ENCODE peak calls at places on chromosomes 16 and 17, in seven cellular contexts. One of them, this sample, is unnamed.

GRCh38 chr16:52976539-52977167 is 76.0 kb downstream of the CHD9NB start:
- DNase-seq in CD4-positive, CD25-positive, alpha-beta regulatory T cell: no peak
- DNase-seq in uterus: no peak
- DNase-seq in HCT116: peak; percentile 7
- DNase-seq in CD8-positive, alpha-beta T cell: no peak
- DNase-seq in colonic mucosa: no peak
- DNase-seq in psoas muscle: no peak
- DNase-seq in this sample: no peak

GRCh38 chr16:59404509-59404908 is 670.4 kb upstream of the GOT2 start:
- DNase-seq in uterus: no peak
- DNase-seq in HCT116: no peak
- DNase-seq in CD4-positive, CD25-positive, alpha-beta regulatory T cell: no peak
- DNase-seq in colonic mucosa: no peak
- DNase-seq in CD8-positive, alpha-beta T cell: no peak
- DNase-seq in psoas muscle: no peak
- DNase-seq in this sample: no peak

GRCh38 chr16:68629315-68629900 is 15.7 kb upstream of the CDH3 start:
- DNase-seq in HCT116: no peak
- DNase-seq in CD4-positive, CD25-positive, alpha-beta regulatory T cell: no peak
- DNase-seq in uterus: no peak
- DNase-seq in colonic mucosa: no peak
- DNase-seq in psoas muscle: no peak
- DNase-seq in CD8-positive, alpha-beta T cell: no peak
- DNase-seq in this sample: no peak

GRCh38 chr17:75082683-75083082 is 5.1 kb upstream of the SLC16A5 start:
- DNase-seq in CD4-positive, CD25-positive, alpha-beta regulatory T cell: no peak
- DNase-seq in CD8-positive, alpha-beta T cell: no peak
- DNase-seq in uterus: no peak
- DNase-seq in colonic mucosa: no peak
- DNase-seq in HCT116: no peak
- DNase-seq in psoas muscle: no peak
- DNase-seq in this sample: no peak

GRCh38 chr17:58427807-58428206 is 10.5 kb upstream of the RNF43 start:
- DNase-seq in uterus: no peak
- DNase-seq in CD8-positive, alpha-beta T cell: no peak
- DNase-seq in HCT116: no peak
- DNase-seq in psoas muscle: no peak
- DNase-seq in colonic mucosa: no peak
- DNase-seq in CD4-positive, CD25-positive, alpha-beta regulatory T cell: no peak
- DNase-seq in this sample: no peak

GRCh38 chr17:78839762-78840529 is 668 bp downstream of the USP36 start:
- DNase-seq in uterus: peak; percentile 56
- DNase-seq in psoas muscle: peak; percentile 56
- DNase-seq in CD4-positive, CD25-positive, alpha-beta regulatory T cell: peak; percentile 61
- DNase-seq in CD8-positive, alpha-beta T cell: peak; percentile 19
- DNase-seq in colonic mucosa: peak; percentile 52
- DNase-seq in HCT116: no peak
- DNase-seq in this sample: peak; percentile 72

GRCh38 chr17:73711184-73711583 is 66.9 kb upstream of the SDK2 start:
- DNase-seq in CD8-positive, alpha-beta T cell: no peak
- DNase-seq in uterus: no peak
- DNase-seq in colonic mucosa: no peak
- DNase-seq in HCT116: no peak
- DNase-seq in psoas muscle: no peak
- DNase-seq in CD4-positive, CD25-positive, alpha-beta regulatory T cell: no peak
- DNase-seq in this sample: no peak

GRCh38 chr17:14843086-14843795 is 421.9 kb downstream of the PMP22 start:
- DNase-seq in HCT116: no peak
- DNase-seq in psoas muscle: no peak
- DNase-seq in uterus: no peak
- DNase-seq in CD4-positive, CD25-positive, alpha-beta regulatory T cell: no peak
- DNase-seq in colonic mucosa: no peak
- DNase-seq in CD8-positive, alpha-beta T cell: no peak
- DNase-seq in this sample: no peak

GRCh38 chr16:11342021-11342855 is 3.0 kb upstream of the RMI2 start:
- DNase-seq in colonic mucosa: no peak
- DNase-seq in psoas muscle: no peak
- DNase-seq in CD8-positive, alpha-beta T cell: no peak
- DNase-seq in uterus: no peak
- DNase-seq in CD4-positive, CD25-positive, alpha-beta regulatory T cell: no peak
- DNase-seq in HCT116: no peak
- DNase-seq in this sample: no peak

GRCh38 chr17:64084086-64084939 is 45.6 kb downstream of the ERN1 start:
- DNase-seq in HCT116: no peak
- DNase-seq in colonic mucosa: peak; percentile 68
- DNase-seq in CD8-positive, alpha-beta T cell: no peak
- DNase-seq in uterus: no peak
- DNase-seq in CD4-positive, CD25-positive, alpha-beta regulatory T cell: no peak
- DNase-seq in psoas muscle: no peak
- DNase-seq in this sample: no peak

GRCh38 chr17:5110816-5111215 is 862 bp downstream of the ZNF232 start:
- DNase-seq in psoas muscle: no peak
- DNase-seq in CD8-positive, alpha-beta T cell: no peak
- DNase-seq in colonic mucosa: no peak
- DNase-seq in CD4-positive, CD25-positive, alpha-beta regulatory T cell: no peak
- DNase-seq in HCT116: no peak
- DNase-seq in uterus: no peak
- DNase-seq in this sample: no peak

GRCh38 chr17:80821546-80821945 is 170.1 kb upstream of the CHMP6 start:
- DNase-seq in psoas muscle: no peak
- DNase-seq in CD8-positive, alpha-beta T cell: no peak
- DNase-seq in CD4-positive, CD25-positive, alpha-beta regulatory T cell: no peak
- DNase-seq in HCT116: no peak
- DNase-seq in colonic mucosa: no peak
- DNase-seq in uterus: no peak
- DNase-seq in this sample: no peak
- H3K36me3 ChIP-seq in psoas muscle: peaks cover 21% of the 10 kb centered on the region
- H3K36me3 ChIP-seq in CD8-positive, alpha-beta T cell: peaks cover 20% of the 10 kb centered on the region
- H3K36me3 ChIP-seq in CD4-positive, CD25-positive, alpha-beta regulatory T cell: peaks cover 19% of the 10 kb centered on the region
- H3K36me3 ChIP-seq in HCT116: peaks cover 5% of the 10 kb centered on the region
- H3K36me3 ChIP-seq in colonic mucosa: peaks cover 3% of the 10 kb centered on the region
- H3K36me3 ChIP-seq in uterus: no peaks in the 10 kb centered on the region
- H3K36me3 ChIP-seq in this sample: peaks cover 42% of the 10 kb centered on the region

GRCh38 chr16:81624718-81625543 is 154.2 kb upstream of the PLCG2 start:
- DNase-seq in colonic mucosa: no peak
- DNase-seq in HCT116: no peak
- DNase-seq in CD8-positive, alpha-beta T cell: no peak
- DNase-seq in CD4-positive, CD25-positive, alpha-beta regulatory T cell: no peak
- DNase-seq in uterus: no peak
- DNase-seq in psoas muscle: no peak
- DNase-seq in this sample: no peak
- H3K4me1 ChIP-seq in colonic mucosa: peaks cover 7% of the 10 kb centered on the region
- H3K4me1 ChIP-seq in HCT116: peaks cover 37% of the 10 kb centered on the region
- H3K4me1 ChIP-seq in CD8-positive, alpha-beta T cell: no peaks in the 10 kb centered on the region
- H3K4me1 ChIP-seq in CD4-positive, CD25-positive, alpha-beta regulatory T cell: no peaks in the 10 kb centered on the region
- H3K4me1 ChIP-seq in uterus: no peaks in the 10 kb centered on the region
- H3K4me1 ChIP-seq in psoas muscle: no peaks in the 10 kb centered on the region
- H3K4me1 ChIP-seq in this sample: peaks cover 33% of the 10 kb centered on the region

DNA sequence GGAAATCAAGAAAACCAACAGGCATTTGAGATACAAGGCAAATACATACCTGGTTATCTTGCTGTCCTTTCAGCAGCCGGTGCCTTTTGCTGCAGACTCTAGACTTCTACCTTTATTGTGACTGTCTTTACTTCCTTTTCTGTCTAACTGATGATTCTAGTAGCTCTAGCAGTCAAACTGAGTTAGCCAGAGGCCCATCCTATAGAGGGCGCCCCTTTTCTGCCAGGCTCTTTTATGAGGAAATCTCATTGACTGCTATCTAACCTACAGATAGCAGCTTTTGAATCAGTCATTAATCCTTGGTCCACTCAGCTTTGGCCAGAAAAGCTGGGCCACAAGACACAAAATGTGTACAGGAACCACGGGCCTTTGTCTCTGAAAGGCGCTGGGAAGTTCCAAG is 87.5 kb upstream of the WSB1 start:
- DNase-seq in CD4-positive, CD25-positive, alpha-beta regulatory T cell: no peak
- DNase-seq in uterus: no peak
- DNase-seq in CD8-positive, alpha-beta T cell: no peak
- DNase-seq in colonic mucosa: peak; percentile 25
- DNase-seq in psoas muscle: no peak
- DNase-seq in HCT116: peak; percentile 23
- DNase-seq in this sample: no peak
- H3K27ac ChIP-seq in CD4-positive, CD25-positive, alpha-beta regulatory T cell: no peak overlapping the region
- H3K27ac ChIP-seq in uterus: no peak overlapping the region
- H3K27ac ChIP-seq in CD8-positive, alpha-beta T cell: no peak overlapping the region
- H3K27ac ChIP-seq in colonic mucosa: peak overlapping the region; percentile 24
- H3K27ac ChIP-seq in psoas muscle: no peak overlapping the region
- H3K27ac ChIP-seq in HCT116: no peak overlapping the region
- H3K27ac ChIP-seq in this sample: no peak overlapping the region

DNA sequence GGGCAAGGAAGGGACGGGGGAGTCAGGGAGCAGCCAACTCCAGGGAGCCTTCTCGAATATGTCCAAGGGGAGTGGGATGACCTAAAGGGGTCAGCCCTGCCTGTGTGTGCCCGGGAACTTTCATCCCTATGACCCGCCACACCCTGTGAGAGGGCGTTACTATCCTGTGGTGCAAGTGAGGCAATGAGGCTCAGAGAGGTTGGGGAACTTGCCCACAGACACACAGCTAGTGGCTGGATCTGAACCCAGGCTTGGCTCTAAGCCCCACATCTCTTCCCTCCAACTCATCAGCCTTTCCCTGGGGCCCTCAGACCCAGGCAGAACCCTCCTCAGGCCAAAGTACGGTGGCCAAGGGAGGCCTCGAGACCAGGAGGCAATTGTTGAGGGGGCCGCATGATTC is 23.2 kb downstream of the JUP start:
- DNase-seq in uterus: no peak
- DNase-seq in colonic mucosa: no peak
- DNase-seq in HCT116: no peak
- DNase-seq in CD8-positive, alpha-beta T cell: no peak
- DNase-seq in psoas muscle: no peak
- DNase-seq in CD4-positive, CD25-positive, alpha-beta regulatory T cell: no peak
- DNase-seq in this sample: no peak
- H3K36me3 ChIP-seq in uterus: no peaks in the 10 kb centered on the region
- H3K36me3 ChIP-seq in colonic mucosa: peaks cover 16% of the 10 kb centered on the region
- H3K36me3 ChIP-seq in HCT116: peaks cover 61% of the 10 kb centered on the region
- H3K36me3 ChIP-seq in CD8-positive, alpha-beta T cell: no peaks in the 10 kb centered on the region
- H3K36me3 ChIP-seq in psoas muscle: peaks cover 98% of the 10 kb centered on the region
- H3K36me3 ChIP-seq in CD4-positive, CD25-positive, alpha-beta regulatory T cell: no peaks in the 10 kb centered on the region
- H3K36me3 ChIP-seq in this sample: no peaks in the 10 kb centered on the region

DNA sequence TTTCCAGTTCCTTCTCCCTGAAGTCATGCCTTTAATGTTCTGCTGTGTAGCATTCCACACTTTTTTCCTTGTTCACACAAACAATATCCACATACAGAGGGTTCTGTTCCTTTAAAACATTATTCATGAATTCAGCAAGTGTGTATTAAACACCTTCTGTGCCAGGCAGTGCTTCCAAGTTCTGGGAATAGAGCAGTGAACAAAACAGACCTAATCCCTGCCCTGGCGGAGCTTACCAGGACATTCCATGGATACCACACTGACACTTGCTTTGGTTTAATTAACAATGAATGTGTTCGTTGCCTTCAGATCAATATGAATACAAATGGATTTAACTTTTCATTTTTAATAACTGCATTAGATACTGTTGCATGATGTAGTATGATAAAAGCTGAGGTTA is 57.9 kb upstream of the CLEC19A start:
- DNase-seq in colonic mucosa: no peak
- DNase-seq in psoas muscle: no peak
- DNase-seq in CD4-positive, CD25-positive, alpha-beta regulatory T cell: no peak
- DNase-seq in uterus: no peak
- DNase-seq in HCT116: no peak
- DNase-seq in CD8-positive, alpha-beta T cell: no peak
- DNase-seq in this sample: no peak
- H3K4me1 ChIP-seq in colonic mucosa: no peaks in the 10 kb centered on the region
- H3K4me1 ChIP-seq in psoas muscle: no peaks in the 10 kb centered on the region
- H3K4me1 ChIP-seq in CD4-positive, CD25-positive, alpha-beta regulatory T cell: no peaks in the 10 kb centered on the region
- H3K4me1 ChIP-seq in uterus: no peaks in the 10 kb centered on the region
- H3K4me1 ChIP-seq in HCT116: peaks cover 4% of the 10 kb centered on the region
- H3K4me1 ChIP-seq in CD8-positive, alpha-beta T cell: no peaks in the 10 kb centered on the region
- H3K4me1 ChIP-seq in this sample: peaks cover 6% of the 10 kb centered on the region

GRCh38 chr17:69608808-69609494 is 194.5 kb downstream of the MAP2K6 start:
- DNase-seq in HCT116: no peak
- DNase-seq in psoas muscle: no peak
- DNase-seq in CD8-positive, alpha-beta T cell: no peak
- DNase-seq in colonic mucosa: no peak
- DNase-seq in CD4-positive, CD25-positive, alpha-beta regulatory T cell: no peak
- DNase-seq in uterus: no peak
- DNase-seq in this sample: peak; percentile 95
- H3K27ac ChIP-seq in HCT116: no peak overlapping the region
- H3K27ac ChIP-seq in psoas muscle: peak overlapping the region; percentile 92
- H3K27ac ChIP-seq in CD8-positive, alpha-beta T cell: no peak overlapping the region
- H3K27ac ChIP-seq in colonic mucosa: no peak overlapping the region
- H3K27ac ChIP-seq in CD4-positive, CD25-positive, alpha-beta regulatory T cell: no peak overlapping the region
- H3K27ac ChIP-seq in uterus: peak overlapping the region; percentile 33
- H3K27ac ChIP-seq in this sample: peak overlapping the region; percentile 95

DNA sequence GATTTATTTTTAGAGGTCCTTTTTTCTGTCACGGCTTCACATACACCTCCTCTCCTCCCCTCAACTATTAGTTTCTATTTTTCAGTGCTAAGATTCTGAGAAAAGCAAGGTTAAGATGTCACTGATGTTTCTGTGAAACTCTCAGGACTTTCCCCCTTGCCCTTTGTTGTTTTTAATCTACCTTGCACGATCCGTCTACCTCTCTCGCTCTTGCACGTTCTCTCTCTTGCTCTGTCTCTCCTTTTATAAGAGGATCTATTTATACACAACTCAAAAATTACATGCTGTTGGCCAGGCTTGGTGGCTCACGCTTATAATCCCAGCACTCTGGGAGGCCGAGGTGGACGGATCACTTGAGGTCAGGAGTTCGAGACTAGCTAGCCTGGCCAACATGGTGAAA is 43.6 kb downstream of the RPA1 start:
- DNase-seq in colonic mucosa: no peak
- DNase-seq in HCT116: no peak
- DNase-seq in uterus: no peak
- DNase-seq in CD8-positive, alpha-beta T cell: no peak
- DNase-seq in psoas muscle: no peak
- DNase-seq in CD4-positive, CD25-positive, alpha-beta regulatory T cell: peak; percentile 35
- DNase-seq in this sample: no peak
- H3K36me3 ChIP-seq in colonic mucosa: peaks cover 13% of the 10 kb centered on the region
- H3K36me3 ChIP-seq in HCT116: peaks cover 33% of the 10 kb centered on the region
- H3K36me3 ChIP-seq in uterus: no peaks in the 10 kb centered on the region
- H3K36me3 ChIP-seq in CD8-positive, alpha-beta T cell: peaks cover 26% of the 10 kb centered on the region
- H3K36me3 ChIP-seq in psoas muscle: peaks cover 64% of the 10 kb centered on the region
- H3K36me3 ChIP-seq in CD4-positive, CD25-positive, alpha-beta regulatory T cell: peaks cover 35% of the 10 kb centered on the region
- H3K36me3 ChIP-seq in this sample: peaks cover 64% of the 10 kb centered on the region

This sample was measured in SJSA1.